ENCODE peak calls at places on chromosomes 6 and 20, in eight cellular contexts. X is HFFc6; M is astrocyte of the spinal cord; Q is RCC 7860; Y is left cardiac atrium; S is activated naive CD8-positive, alpha-beta T cell treated with anti-CD3 and anti-CD28 coated beads for 36 hours; D is stimulated activated CD8-positive, alpha-beta memory T cell treated with anti-CD3 and anti-CD28 coated beads, Interleukin-4, amount 100 ng/mL, for 48 hours; R is effector CD4-positive, alpha-beta T cell. W is an unnamed sample.
A peak's percentile ranks its signal among the peaks of the same experiment; 100 is the strongest.

GRCh38 chr6:131519670-131520436 is 53.2 kb upstream of the ARG1 start:
- DNase-seq in X (peak; percentile 52), M (peak; percentile 37), Q (no peak), Y (no peak), S (peak; percentile 24), D (peak; percentile 47), R (peak; percentile 16), W (peak; percentile 16)

GRCh38 chr6:14720411-14721102 is 525.3 kb upstream of the JARID2 start:
- DNase-seq in X (no peak), M (no peak), Q (no peak), Y (no peak), S (no peak), D (peak; percentile 21), R (no peak), W (no peak)

GRCh38 chr6:138824482-138825134 is 28.7 kb downstream of the ECT2L start:
- DNase-seq in X (no peak), M (no peak), Q (no peak), Y (no peak), S (peak; percentile 33), D (peak; percentile 36), R (no peak), W (no peak)

GRCh38 chr6:16253399-16254144 is 15.2 kb downstream of the GMPR start:
- DNase-seq in X (no peak), M (no peak), Q (no peak), Y (no peak), S (no peak), D (no peak), R (no peak), W (no peak)

GRCh38 chr6:165031491-165031890 is 277.9 kb downstream of the C6orf118 start:
- DNase-seq in X (no peak), M (no peak), Q (no peak), Y (no peak), S (no peak), D (no peak), R (no peak), W (no peak)

GRCh38 chr20:2984956-2985661 is 58.3 kb upstream of the GNRH2 start:
- DNase-seq in X (peak; percentile 35), M (peak; percentile 64), Q (no peak), Y (no peak), S (peak; percentile 36), D (peak; percentile 72), R (no peak), W (peak; percentile 22)

GRCh38 chr6:164010446-164011071 is 596.0 kb downstream of the QKI start:
- DNase-seq in X (no peak), M (no peak), Q (no peak), Y (no peak), S (no peak), D (no peak), R (no peak), W (no peak)

GRCh38 chr20:32574296-32575226 is 10.6 kb downstream of the NOL4L start:
- DNase-seq in X (peak; percentile 72), M (peak; percentile 93), Q (peak; percentile 71), Y (peak; percentile 64), S (peak; percentile 50), D (peak; percentile 64), R (no peak), W (peak; percentile 58)

GRCh38 chr6:53894086-53894485 is 99.3 kb downstream of the LRRC1 start:
- DNase-seq in X (peak; percentile 24), M (peak; percentile 31), Q (peak; percentile 57), Y (no peak), S (peak; percentile 47), D (peak; percentile 80), R (no peak), W (peak; percentile 13)

GRCh38 chr6:147868493-147869222 is 360.2 kb downstream of the SAMD5 start:
- DNase-seq in X (no peak), M (peak; percentile 12), Q (no peak), Y (no peak), S (no peak), D (no peak), R (no peak), W (no peak)

GRCh38 chr6:54801669-54802068 is 44.9 kb upstream of the FAM83B start:
- DNase-seq in X (peak; percentile 60), M (peak; percentile 83), Q (peak; percentile 46), Y (no peak), S (no peak), D (no peak), R (no peak), W (peak; percentile 72)

GRCh38 chr6:92667843-92668242 is 751.5 kb downstream of the EPHA7 start:
- DNase-seq in X (no peak), M (peak; percentile 3), Q (no peak), Y (no peak), S (no peak), D (no peak), R (no peak), W (no peak)

GRCh38 chr6:111686249-111686997 is 80.7 kb upstream of the TRAF3IP2 start:
- DNase-seq in X (no peak), M (peak; percentile 20), Q (no peak), Y (peak; percentile 44), S (no peak), D (peak; percentile 21), R (no peak), W (no peak)

GRCh38 chr20:44208165-44208564 is 2.4 kb downstream of the OSER1 start:
- DNase-seq in X (no peak), M (no peak), Q (no peak), Y (no peak), S (no peak), D (no peak), R (no peak), W (no peak)

GRCh38 chr6:163218361-163218894 is 196.1 kb upstream of the QKI start:
- DNase-seq in X (no peak), M (no peak), Q (no peak), Y (no peak), S (no peak), D (no peak), R (no peak), W (no peak)

GRCh38 chr6:36052092-36052491 is 24.5 kb downstream of the MAPK14 start:
- DNase-seq in X (no peak), M (no peak), Q (no peak), Y (no peak), S (no peak), D (no peak), R (no peak), W (no peak)

GRCh38 chr6:1872649-1873131 is 263.0 kb downstream of the FOXC1 start:
- DNase-seq in X (peak; percentile 41), M (peak; percentile 32), Q (no peak), Y (peak; percentile 29), S (no peak), D (no peak), R (no peak), W (no peak)

GRCh38 chr6:24950210-24950941 is 14.6 kb upstream of the RIPOR2 start:
- DNase-seq in X (no peak), M (no peak), Q (no peak), Y (no peak), S (no peak), D (no peak), R (no peak), W (no peak)

GRCh38 chr6:158817298-158818007 is 1.7 kb downstream of the EZR start:
- DNase-seq in X (no peak), M (peak; percentile 44), Q (peak; percentile 29), Y (peak; percentile 69), S (no peak), D (peak; percentile 47), R (peak; percentile 30), W (no peak)

GRCh38 chr20:60680554-60680953 is 571.5 kb upstream of the CDH4 start:
- DNase-seq in X (no peak), M (no peak), Q (no peak), Y (no peak), S (no peak), D (no peak), R (no peak), W (no peak)

GRCh38 chr6:122677436-122677835 is 67.2 kb downstream of the PKIB start:
- DNase-seq in X (no peak), M (no peak), Q (no peak), Y (no peak), S (no peak), D (no peak), R (no peak), W (no peak)

GRCh38 chr20:57659789-57660509 is 39.7 kb upstream of the ZBP1 start:
- DNase-seq in X (no peak), M (no peak), Q (no peak), Y (peak; percentile 8), S (no peak), D (peak; percentile 21), R (no peak), W (no peak)

GRCh38 chr6:32807020-32807580 is 9.7 kb downstream of the HLA-DOB start:
- DNase-seq in X (no peak), M (no peak), Q (no peak), Y (no peak), S (no peak), D (no peak), R (no peak), W (no peak)

GRCh38 chr20:56412473-56412790 is 372 bp downstream of the CASS4 start:
- DNase-seq in X (no peak), M (no peak), Q (no peak), Y (no peak), S (peak; percentile 32), D (no peak), R (no peak), W (no peak)

GRCh38 chr20:58113706-58114105 is 114.7 kb downstream of the ANKRD60 start:
- DNase-seq in X (no peak), M (no peak), Q (no peak), Y (no peak), S (no peak), D (no peak), R (no peak), W (no peak)

GRCh38 chr6:116280161-116280959 is 630 bp upstream of the TSPYL1 start:
- DNase-seq in X (no peak), M (peak; percentile 30), Q (no peak), Y (no peak), S (no peak), D (no peak), R (no peak), W (no peak)

GRCh38 chr6:26205625-26206574 is 118.7 kb downstream of the HFE start:
- DNase-seq in X (peak; percentile 82), M (peak; percentile 89), Q (peak; percentile 90), Y (no peak), S (no peak), D (no peak), R (no peak), W (no peak)

GRCh38 chr20:59696476-59696875 is 92.1 kb downstream of the PHACTR3 start:
- DNase-seq in X (no peak), M (no peak), Q (no peak), Y (no peak), S (no peak), D (no peak), R (no peak), W (no peak)

GRCh38 chr6:7152467-7152866 is 44.7 kb downstream of the RREB1 start:
- DNase-seq in X (no peak), M (no peak), Q (no peak), Y (no peak), S (no peak), D (no peak), R (no peak), W (no peak)

GRCh38 chr6:160919713-160920112 is 71.9 kb upstream of the MAP3K4 start:
- DNase-seq in X (peak; percentile 81), M (peak; percentile 87), Q (peak; percentile 22), Y (no peak), S (no peak), D (no peak), R (no peak), W (peak; percentile 74)

GRCh38 chr6:138862491-138862890 is 66.6 kb downstream of the ECT2L start:
- DNase-seq in X (no peak), M (no peak), Q (no peak), Y (no peak), S (no peak), D (no peak), R (no peak), W (peak; percentile 8)

GRCh38 chr20:2814587-2815051 is at the start of gene C20orf141:
- DNase-seq in X (peak; percentile 98), M (peak; percentile 97), Q (peak; percentile 73), Y (no peak), S (no peak), D (no peak), R (no peak), W (peak; percentile 100)

GRCh38 chr20:16479666-16480065 is 93.6 kb downstream of the KIF16B start:
- DNase-seq in X (no peak), M (no peak), Q (no peak), Y (no peak), S (no peak), D (no peak), R (no peak), W (no peak)

GRCh38 chr20:34825530-34826362 is at the start of gene NCOA6:
- DNase-seq in X (peak; percentile 24), M (peak; percentile 73), Q (peak; percentile 59), Y (peak; percentile 89), S (peak; percentile 79), D (peak; percentile 90), R (peak; percentile 79), W (peak; percentile 57)

W was measured in stromal cell of bone marrow.